ENCODE peak calls at places on chromosomes 13 and 19, in five cellular contexts. One of them, this sample, is unnamed.
A peak's percentile ranks its signal among the peaks of the same experiment; 100 is the strongest.

GRCh38 chr13:28423010-28423409 is 71.9 kb downstream of the FLT1 start:
- DNase-seq in fibroblast of pulmonary artery: no peak
- DNase-seq in GM20000: peak; percentile 40
- DNase-seq in body of pancreas: no peak
- DNase-seq in transverse colon: peak; percentile 21
- DNase-seq in this sample: no peak

GRCh38 chr13:114148521-114148855 is 16.1 kb upstream of the RASA3 start:
- DNase-seq in GM20000: peak; percentile 81
- DNase-seq in fibroblast of pulmonary artery: no peak
- DNase-seq in transverse colon: peak; percentile 64
- DNase-seq in body of pancreas: peak; percentile 79
- DNase-seq in this sample: peak; percentile 4

GRCh38 chr19:4229179-4229931 is at the start of gene EBI3:
- DNase-seq in transverse colon: peak; percentile 34
- DNase-seq in body of pancreas: no peak
- DNase-seq in fibroblast of pulmonary artery: peak; percentile 63
- DNase-seq in GM20000: peak; percentile 87
- DNase-seq in this sample: no peak

GRCh38 chr19:40228371-40228770 is 1.9 kb upstream of the CCNP start:
- DNase-seq in transverse colon: no peak
- DNase-seq in fibroblast of pulmonary artery: no peak
- DNase-seq in body of pancreas: no peak
- DNase-seq in GM20000: no peak
- DNase-seq in this sample: no peak

GRCh38 chr19:49564616-49565045 is 15.7 kb downstream of the NOSIP start:
- DNase-seq in GM20000: no peak
- DNase-seq in transverse colon: peak; percentile 54
- DNase-seq in fibroblast of pulmonary artery: no peak
- DNase-seq in body of pancreas: no peak
- DNase-seq in this sample: no peak

GRCh38 chr19:48490980-48491792 is 20.4 kb downstream of the LMTK3 start:
- DNase-seq in GM20000: peak; percentile 97
- DNase-seq in transverse colon: peak; percentile 66
- DNase-seq in body of pancreas: peak; percentile 46
- DNase-seq in fibroblast of pulmonary artery: no peak
- DNase-seq in this sample: no peak

GRCh38 chr19:1455002-1455335 is 5.0 kb downstream of the APC2 start:
- DNase-seq in transverse colon: no peak
- DNase-seq in fibroblast of pulmonary artery: no peak
- DNase-seq in body of pancreas: no peak
- DNase-seq in GM20000: peak; percentile 74
- DNase-seq in this sample: no peak

GRCh38 chr19:54921082-54921481 is 15.1 kb downstream of the NCR1 start:
- DNase-seq in GM20000: no peak
- DNase-seq in transverse colon: no peak
- DNase-seq in fibroblast of pulmonary artery: no peak
- DNase-seq in body of pancreas: no peak
- DNase-seq in this sample: no peak

GRCh38 chr13:81383441-81383840 is 1042.5 kb upstream of the SPRY2 start:
- DNase-seq in body of pancreas: no peak
- DNase-seq in transverse colon: no peak
- DNase-seq in fibroblast of pulmonary artery: no peak
- DNase-seq in GM20000: no peak
- DNase-seq in this sample: no peak

GRCh38 chr19:53545271-53546065 is 7.5 kb downstream of the ZNF331 start:
- DNase-seq in fibroblast of pulmonary artery: no peak
- DNase-seq in GM20000: no peak
- DNase-seq in body of pancreas: no peak
- DNase-seq in transverse colon: no peak
- DNase-seq in this sample: no peak

GRCh38 chr19:16235811-16236710 is 38.4 kb downstream of the AP1M1 start:
- DNase-seq in GM20000: no peak
- DNase-seq in fibroblast of pulmonary artery: no peak
- DNase-seq in body of pancreas: no peak
- DNase-seq in transverse colon: no peak
- DNase-seq in this sample: no peak

GRCh38 chr19:1655131-1655981 is 2.9 kb upstream of the TCF3 start:
- DNase-seq in fibroblast of pulmonary artery: no peak
- DNase-seq in body of pancreas: no peak
- DNase-seq in GM20000: no peak
- DNase-seq in transverse colon: no peak
- DNase-seq in this sample: no peak

GRCh38 chr13:28026508-28026907 is 38.0 kb upstream of the URAD start:
- DNase-seq in transverse colon: no peak
- DNase-seq in fibroblast of pulmonary artery: no peak
- DNase-seq in body of pancreas: no peak
- DNase-seq in GM20000: no peak
- DNase-seq in this sample: no peak

GRCh38 chr19:46928951-46929350 is 68.2 kb downstream of the ARHGAP35 start:
- DNase-seq in transverse colon: no peak
- DNase-seq in fibroblast of pulmonary artery: no peak
- DNase-seq in GM20000: no peak
- DNase-seq in body of pancreas: no peak
- DNase-seq in this sample: no peak

GRCh38 chr19:49413348-49413747 is 9.9 kb downstream of the PTH2 start:
- DNase-seq in fibroblast of pulmonary artery: no peak
- DNase-seq in transverse colon: no peak
- DNase-seq in body of pancreas: no peak
- DNase-seq in GM20000: no peak
- DNase-seq in this sample: no peak

GRCh38 chr13:84896128-84896527 is 903.1 kb downstream of the SLITRK6 start:
- DNase-seq in fibroblast of pulmonary artery: peak; percentile 79
- DNase-seq in body of pancreas: peak; percentile 29
- DNase-seq in transverse colon: peak; percentile 11
- DNase-seq in GM20000: peak; percentile 53
- DNase-seq in this sample: no peak

GRCh38 chr19:17235618-17236413 is 9.8 kb downstream of the OCEL1 start:
- DNase-seq in GM20000: peak; percentile 89
- DNase-seq in fibroblast of pulmonary artery: peak; percentile 76
- DNase-seq in transverse colon: peak; percentile 80
- DNase-seq in body of pancreas: peak; percentile 63
- DNase-seq in this sample: no peak

GRCh38 chr19:2355168-2356035 is 4.7 kb upstream of the TMPRSS9 start:
- DNase-seq in body of pancreas: no peak
- DNase-seq in fibroblast of pulmonary artery: no peak
- DNase-seq in GM20000: no peak
- DNase-seq in transverse colon: no peak
- DNase-seq in this sample: no peak

GRCh38 chr13:93867481-93867880 is 612.0 kb downstream of the DCT start:
- DNase-seq in GM20000: no peak
- DNase-seq in body of pancreas: no peak
- DNase-seq in transverse colon: no peak
- DNase-seq in fibroblast of pulmonary artery: no peak
- DNase-seq in this sample: no peak

GRCh38 chr19:49592486-49593232 is 1.7 kb downstream of the PRR12 start:
- DNase-seq in transverse colon: no peak
- DNase-seq in GM20000: peak; percentile 61
- DNase-seq in body of pancreas: no peak
- DNase-seq in fibroblast of pulmonary artery: no peak
- DNase-seq in this sample: no peak

GRCh38 chr19:40611096-40611495 is 9.9 kb downstream of the LTBP4 start:
- DNase-seq in fibroblast of pulmonary artery: no peak
- DNase-seq in GM20000: no peak
- DNase-seq in body of pancreas: no peak
- DNase-seq in transverse colon: peak; percentile 64
- DNase-seq in this sample: no peak

GRCh38 chr19:2675892-2676291 is 26.6 kb downstream of the GNG7 start:
- DNase-seq in GM20000: no peak
- DNase-seq in fibroblast of pulmonary artery: no peak
- DNase-seq in body of pancreas: no peak
- DNase-seq in transverse colon: no peak
- DNase-seq in this sample: no peak

GRCh38 chr13:24459234-24459633 is 53.3 kb downstream of the PARP4 start:
- DNase-seq in body of pancreas: no peak
- DNase-seq in fibroblast of pulmonary artery: peak; percentile 85
- DNase-seq in transverse colon: no peak
- DNase-seq in GM20000: peak; percentile 59
- DNase-seq in this sample: no peak

GRCh38 chr19:8973501-8974091 is 36.6 kb downstream of the MUC16 start:
- DNase-seq in transverse colon: no peak
- DNase-seq in fibroblast of pulmonary artery: peak; percentile 3
- DNase-seq in GM20000: no peak
- DNase-seq in body of pancreas: peak; percentile 9
- DNase-seq in this sample: no peak

GRCh38 chr19:32876919-32877285 is 7.3 kb upstream of the SLC7A9 start:
- DNase-seq in fibroblast of pulmonary artery: peak; percentile 13
- DNase-seq in transverse colon: peak; percentile 42
- DNase-seq in body of pancreas: no peak
- DNase-seq in GM20000: no peak
- DNase-seq in this sample: no peak

GRCh38 chr19:6466526-6467248 is 2.6 kb downstream of the CRB3 start:
- DNase-seq in transverse colon: no peak
- DNase-seq in GM20000: no peak
- DNase-seq in fibroblast of pulmonary artery: no peak
- DNase-seq in body of pancreas: no peak
- DNase-seq in this sample: no peak

GRCh38 chr13:106063591-106064308 is 471.7 kb downstream of the EFNB2 start:
- DNase-seq in fibroblast of pulmonary artery: peak; percentile 42
- DNase-seq in body of pancreas: no peak
- DNase-seq in transverse colon: no peak
- DNase-seq in GM20000: no peak
- DNase-seq in this sample: no peak

GRCh38 chr19:30719991-30720329 is 347.8 kb downstream of the ZNF536 start:
- DNase-seq in body of pancreas: peak; percentile 38
- DNase-seq in transverse colon: no peak
- DNase-seq in GM20000: no peak
- DNase-seq in fibroblast of pulmonary artery: no peak
- DNase-seq in this sample: no peak

GRCh38 chr13:112053167-112053743 is 13.7 kb upstream of the SOX1 start:
- DNase-seq in body of pancreas: no peak
- DNase-seq in fibroblast of pulmonary artery: no peak
- DNase-seq in GM20000: no peak
- DNase-seq in transverse colon: no peak
- DNase-seq in this sample: no peak

GRCh38 chr19:2345794-2346663 is 14.0 kb upstream of the TMPRSS9 start:
- DNase-seq in transverse colon: peak; percentile 86
- DNase-seq in fibroblast of pulmonary artery: peak; percentile 48
- DNase-seq in body of pancreas: no peak
- DNase-seq in GM20000: no peak
- DNase-seq in this sample: no peak

GRCh38 chr13:79385694-79386093 is 20.4 kb downstream of the RBM26 start:
- DNase-seq in GM20000: peak; percentile 55
- DNase-seq in body of pancreas: no peak
- DNase-seq in transverse colon: no peak
- DNase-seq in fibroblast of pulmonary artery: peak; percentile 38
- DNase-seq in this sample: no peak

GRCh38 chr19:38942471-38943181 is 11.9 kb downstream of the MRPS12 start:
- DNase-seq in fibroblast of pulmonary artery: no peak
- DNase-seq in transverse colon: no peak
- DNase-seq in GM20000: no peak
- DNase-seq in body of pancreas: no peak
- DNase-seq in this sample: no peak

GRCh38 chr13:110507678-110508381 is 53.7 kb downstream of the RAB20 start:
- DNase-seq in body of pancreas: peak; percentile 85
- DNase-seq in GM20000: no peak
- DNase-seq in transverse colon: peak; percentile 82
- DNase-seq in fibroblast of pulmonary artery: no peak
- DNase-seq in this sample: no peak
- TF ChIP-seq CTCF in body of pancreas: peak; percentile 84
- TF ChIP-seq CTCF in GM20000: no peak
- TF ChIP-seq CTCF in transverse colon: peak; percentile 67
- TF ChIP-seq CTCF in fibroblast of pulmonary artery: peak; percentile 7
- TF ChIP-seq CTCF in this sample: no peak

DNA sequence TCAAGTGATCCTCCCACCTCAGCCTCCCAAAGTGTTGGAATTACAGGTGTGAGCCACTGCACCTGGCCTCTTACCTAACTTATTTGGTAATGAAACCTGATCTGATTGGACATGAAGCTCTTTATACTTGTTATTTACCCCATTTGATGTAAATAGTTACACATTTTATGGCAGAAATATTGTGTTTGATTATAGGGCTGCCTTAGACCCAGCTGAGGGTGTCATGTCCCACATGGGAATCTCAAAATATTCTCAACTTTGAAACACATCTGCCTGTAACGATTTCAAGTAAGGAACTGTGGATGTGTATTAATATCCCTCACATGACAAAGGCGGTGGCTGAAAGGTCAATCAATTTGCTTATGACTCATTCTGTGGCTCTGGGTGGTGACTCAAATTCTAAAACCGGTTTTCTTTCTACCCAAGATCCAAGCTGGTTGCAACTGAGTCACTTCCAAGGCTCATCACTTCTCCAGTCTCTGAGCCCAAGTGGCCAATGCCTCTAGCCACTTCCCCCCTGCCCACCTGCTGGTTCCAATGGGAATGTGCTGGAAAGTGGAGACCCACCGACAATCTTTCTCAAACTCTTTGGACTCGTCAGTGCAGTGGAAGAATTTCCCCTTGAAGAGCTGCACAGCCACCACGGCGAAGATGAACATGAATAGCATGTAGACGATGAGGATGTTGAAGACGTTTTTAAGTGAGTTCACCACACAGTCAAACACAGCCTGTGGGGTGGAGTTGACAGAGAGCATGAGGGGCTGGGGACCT is 110.9 kb downstream of the IER2 start:
- DNase-seq in fibroblast of pulmonary artery: peak; percentile 68
- DNase-seq in transverse colon: no peak
- DNase-seq in body of pancreas: no peak
- DNase-seq in GM20000: peak; percentile 85
- DNase-seq in this sample: no peak
- TF ChIP-seq CTCF in fibroblast of pulmonary artery: no peak
- TF ChIP-seq CTCF in transverse colon: no peak
- TF ChIP-seq CTCF in body of pancreas: no peak
- TF ChIP-seq CTCF in GM20000: no peak
- TF ChIP-seq CTCF in this sample: no peak

GRCh38 chr13:92074658-92075057 is 676.2 kb downstream of the GPC5 start:
- DNase-seq in body of pancreas: peak; percentile 18
- DNase-seq in transverse colon: no peak
- DNase-seq in fibroblast of pulmonary artery: peak; percentile 11
- DNase-seq in GM20000: no peak
- DNase-seq in this sample: no peak
- TF ChIP-seq CTCF in body of pancreas: peak; percentile 27
- TF ChIP-seq CTCF in transverse colon: no peak
- TF ChIP-seq CTCF in fibroblast of pulmonary artery: peak; percentile 37
- TF ChIP-seq CTCF in GM20000: no peak
- TF ChIP-seq CTCF in this sample: peak; percentile 70

GRCh38 chr13:46295531-46296464 is 84.1 kb downstream of the LRRC63 start:
- DNase-seq in fibroblast of pulmonary artery: peak; percentile 98
- DNase-seq in transverse colon: peak; percentile 34
- DNase-seq in GM20000: peak; percentile 22
- DNase-seq in body of pancreas: no peak
- DNase-seq in this sample: no peak

GRCh38 chr13:46296465-46296822 is 84.7 kb downstream of the LRRC63 start:
- DNase-seq in transverse colon: no peak
- DNase-seq in body of pancreas: no peak
- DNase-seq in GM20000: no peak
- DNase-seq in fibroblast of pulmonary artery: no peak
- DNase-seq in this sample: no peak

GRCh38 chr13:46297338-46297737 is 85.6 kb downstream of the LRRC63 start:
- DNase-seq in fibroblast of pulmonary artery: peak; percentile 59
- DNase-seq in GM20000: no peak
- DNase-seq in transverse colon: no peak
- DNase-seq in body of pancreas: no peak
- DNase-seq in this sample: no peak

DNA sequence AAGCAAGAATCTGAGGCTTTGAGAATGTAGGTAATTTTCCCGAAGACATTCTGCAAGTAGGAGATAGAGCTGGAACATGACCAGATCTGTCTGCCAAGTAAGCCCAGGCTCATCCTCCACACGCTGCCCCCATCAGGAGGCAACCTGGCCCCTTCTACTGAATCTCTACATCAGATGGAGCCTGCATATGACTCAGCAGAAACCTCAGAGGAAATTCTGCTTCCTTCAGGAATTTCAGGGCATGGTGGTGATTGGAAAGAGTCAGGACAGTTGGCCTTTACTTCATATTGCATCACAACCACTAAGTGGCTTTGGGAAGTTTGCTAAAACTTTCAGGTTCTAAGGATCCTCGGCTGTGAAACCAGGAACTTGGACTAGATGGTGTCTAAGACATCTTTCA is 85.2 kb downstream of the LRRC63 start:
- DNase-seq in GM20000: no peak
- DNase-seq in fibroblast of pulmonary artery: peak; percentile 94
- DNase-seq in body of pancreas: no peak
- DNase-seq in transverse colon: no peak
- DNase-seq in this sample: no peak
- TF ChIP-seq CTCF in GM20000: no peak
- TF ChIP-seq CTCF in fibroblast of pulmonary artery: no peak
- TF ChIP-seq CTCF in body of pancreas: no peak
- TF ChIP-seq CTCF in transverse colon: no peak
- TF ChIP-seq CTCF in this sample: no peak

This sample was measured in D721Med.